ENCODE peak calls at places on chromosomes 12 and 14, in ten cellular contexts. X is Peyer's patch; L is psoas muscle; K is CD4-positive, CD25-positive, alpha-beta regulatory T cell; N is hepatocyte; T is upper lobe of right lung; W is trophoblast cell; O is PC-3; V is PC-9; G is HepG2. Q is an unnamed sample.

GRCh38 chr14:45073480-45073879 is 10.4 kb upstream of the PRPF39 start:
- DNase-seq in V (no peak), G (no peak), K (no peak), N (no peak), T (no peak), L (no peak), X (no peak), O (no peak), W (no peak), Q (no peak)

GRCh38 chr12:6840428-6841138 is at the start of gene GNB3:
- DNase-seq in G (no peak), T (no peak), V (no peak), X (no peak), N (no peak), W (no peak), L (peak; percentile 33), O (no peak), K (no peak), Q (no peak)

GRCh38 chr12:26832817-26833691 is at the start of gene ITPR2:
- DNase-seq in L (peak; percentile 96), K (peak; percentile 89), N (peak; percentile 97), W (peak; percentile 97), O (peak; percentile 97), X (peak; percentile 96), G (peak; percentile 88), V (peak; percentile 80), T (peak; percentile 98), Q (peak; percentile 73)

GRCh38 chr12:40215977-40216376 is 8.8 kb upstream of the LRRK2 start:
- DNase-seq in N (no peak), T (no peak), L (no peak), V (no peak), G (no peak), X (no peak), W (no peak), O (peak; percentile 35), K (no peak), Q (peak; percentile 48)

GRCh38 chr12:31591308-31591901 is 469 bp upstream of the DENND5B start:
- DNase-seq in G (no peak), K (no peak), N (peak; percentile 57), V (no peak), O (peak; percentile 3), W (peak; percentile 28), L (no peak), T (no peak), X (peak; percentile 77), Q (no peak)

GRCh38 chr12:98744692-98745091 is 99.6 kb downstream of the APAF1 start:
- DNase-seq in O (no peak), L (no peak), T (no peak), G (no peak), V (no peak), K (peak; percentile 32), X (peak; percentile 18), N (no peak), W (no peak), Q (no peak)

GRCh38 chr12:92363295-92364146 is 217.9 kb upstream of the BTG1 start:
- DNase-seq in N (peak; percentile 15), X (peak; percentile 78), W (peak; percentile 21), T (no peak), L (no peak), O (no peak), K (peak; percentile 40), G (no peak), V (no peak), Q (no peak)

GRCh38 chr12:123097521-123098084 is 53.3 kb downstream of the PITPNM2 start:
- DNase-seq in V (no peak), G (no peak), L (peak; percentile 92), T (no peak), W (no peak), N (no peak), K (no peak), O (no peak), X (no peak), Q (no peak)

GRCh38 chr14:21041676-21042433 is at the start of gene RNASE7:
- DNase-seq in N (no peak), G (no peak), X (no peak), V (no peak), O (no peak), W (peak; percentile 43), T (no peak), K (no peak), L (peak; percentile 83), Q (peak; percentile 97)

GRCh38 chr14:23296012-23296777 is 6.5 kb downstream of the PPP1R3E start:
- DNase-seq in L (no peak), W (no peak), N (no peak), O (no peak), G (no peak), T (no peak), X (no peak), V (no peak), K (no peak), Q (no peak)

GRCh38 chr14:23299558-23299957 is 3.1 kb downstream of the PPP1R3E start:
- DNase-seq in T (no peak), X (no peak), V (peak; percentile 52), G (peak; percentile 87), O (peak; percentile 36), W (peak; percentile 29), K (no peak), N (peak; percentile 68), L (no peak), Q (no peak)

GRCh38 chr14:23299186-23299521 is 3.5 kb downstream of the PPP1R3E start:
- DNase-seq in G (no peak), K (no peak), V (no peak), N (no peak), X (no peak), T (no peak), L (no peak), O (no peak), W (no peak), Q (peak; percentile 38)

GRCh38 chr14:23297096-23297495 is 5.6 kb downstream of the PPP1R3E start:
- DNase-seq in T (no peak), X (no peak), L (no peak), V (no peak), K (no peak), O (no peak), G (no peak), N (no peak), W (no peak), Q (no peak)

GRCh38 chr14:23297878-23298277 is 4.8 kb downstream of the PPP1R3E start:
- DNase-seq in W (no peak), K (no peak), O (no peak), V (no peak), T (no peak), G (no peak), L (no peak), N (no peak), X (no peak), Q (no peak)
- H3K27me3 ChIP-seq in W (no peaks in the 10 kb centered on the region), K (no peaks in the 10 kb centered on the region), O (no peaks in the 10 kb centered on the region), V (no peaks in the 10 kb centered on the region), T (no peaks in the 10 kb centered on the region), G (no peaks in the 10 kb centered on the region), L (no peaks in the 10 kb centered on the region), N (peaks cover 3% of the 10 kb centered on the region), X (no peaks in the 10 kb centered on the region), Q (no peaks in the 10 kb centered on the region)

GRCh38 chr14:61386173-61386772 is 64.9 kb downstream of the PRKCH start:
- DNase-seq in G (no peak), K (no peak), V (no peak), L (no peak), N (no peak), T (no peak), X (no peak), O (no peak), W (no peak), Q (no peak)

GRCh38 chr14:61388173-61388975 is 67.0 kb downstream of the PRKCH start:
- DNase-seq in V (peak; percentile 98), T (no peak), G (no peak), N (no peak), W (peak; percentile 96), K (peak; percentile 70), O (peak; percentile 90), L (no peak), X (no peak), Q (peak; percentile 97)

GRCh38 chr14:61385002-61385685 is 63.8 kb downstream of the PRKCH start:
- DNase-seq in N (no peak), O (no peak), G (no peak), W (peak; percentile 29), X (peak; percentile 39), V (no peak), T (no peak), L (no peak), K (peak; percentile 74), Q (peak; percentile 30)

GRCh38 chr14:61388976-61389576 is 67.7 kb downstream of the PRKCH start:
- DNase-seq in G (no peak), W (peak; percentile 94), T (no peak), N (no peak), L (no peak), O (peak; percentile 63), X (no peak), K (no peak), V (peak; percentile 69), Q (peak; percentile 71)

DNA sequence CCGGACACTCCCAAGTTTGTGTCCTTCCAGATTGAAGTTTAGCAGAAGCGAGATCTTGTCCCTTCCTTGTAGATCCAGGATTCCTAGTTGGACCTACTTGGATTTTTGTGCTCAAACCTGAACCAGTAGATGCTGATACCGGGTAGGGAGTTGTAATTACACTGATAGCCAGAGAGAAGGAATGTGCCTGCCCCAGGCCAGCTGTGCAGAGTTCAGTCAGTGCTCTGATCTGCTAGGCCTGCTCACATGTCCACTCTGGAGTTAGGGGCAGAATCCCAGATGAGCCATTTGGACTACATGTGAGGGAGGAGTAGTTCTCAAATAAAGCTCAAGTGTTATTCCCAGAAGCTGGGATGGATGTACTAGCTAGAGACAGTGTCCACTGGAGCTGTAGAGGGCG is 65.7 kb downstream of the PRKCH start:
- DNase-seq in L (no peak), N (no peak), K (no peak), V (peak; percentile 47), X (no peak), W (peak; percentile 88), T (no peak), G (no peak), O (no peak), Q (no peak)
- H3K4me1 ChIP-seq in L (peaks cover 42% of the 10 kb centered on the region), N (peaks cover 6% of the 10 kb centered on the region), K (peaks cover 98% of the 10 kb centered on the region), V (peaks cover 81% of the 10 kb centered on the region), X (no peaks in the 10 kb centered on the region), W (peaks cover 44% of the 10 kb centered on the region), T (peaks cover 59% of the 10 kb centered on the region), G (no peaks in the 10 kb centered on the region), O (peaks cover 28% of the 10 kb centered on the region), Q (peaks cover 15% of the 10 kb centered on the region)

DNA sequence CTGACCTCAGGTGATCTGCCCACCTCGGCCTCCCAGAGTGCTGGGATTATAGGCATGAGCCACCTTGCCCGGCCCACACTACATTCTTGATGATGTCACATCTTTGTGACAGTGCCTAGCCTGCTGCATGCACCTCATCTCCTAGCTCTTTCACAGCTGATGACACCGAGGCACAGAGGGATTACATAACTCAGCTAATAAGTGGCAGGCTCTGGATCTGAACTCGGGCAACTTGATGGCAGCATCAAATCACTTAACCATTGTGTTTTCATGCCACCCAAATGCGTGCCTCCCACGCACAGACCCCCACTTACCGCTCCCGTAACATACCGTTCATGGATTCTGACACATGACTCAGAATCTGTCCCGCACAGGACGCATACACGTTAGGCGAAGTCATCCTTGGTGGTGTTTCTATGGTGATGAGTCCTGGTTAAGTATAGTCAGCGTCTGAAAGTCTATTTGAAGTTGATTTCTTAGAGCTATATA is 7.4 kb downstream of the TMEM120B start:
- DNase-seq in X (no peak), L (no peak), K (no peak), N (peak; percentile 40), W (peak; percentile 65), V (no peak), O (peak; percentile 53), T (no peak), G (no peak), Q (peak; percentile 57)
- H3K27ac ChIP-seq in X (no peak overlapping the region), L (peak overlapping the region; percentile 94), K (no peak overlapping the region), N (no peak overlapping the region), W (no peak overlapping the region), V (no peak overlapping the region), O (no peak overlapping the region), T (no peak overlapping the region), G (no peak overlapping the region), Q (no peak overlapping the region)

GRCh38 chr12:5434647-5434968 is 2.7 kb downstream of the NTF3 start:
- DNase-seq in K (no peak), N (no peak), V (no peak), O (no peak), T (no peak), X (no peak), G (no peak), W (no peak), L (no peak), Q (no peak)
- H3K27me3 ChIP-seq in K (peaks cover 15% of the 10 kb centered on the region), N (peaks cover 30% of the 10 kb centered on the region), V (peaks cover 23% of the 10 kb centered on the region), O (no peaks in the 10 kb centered on the region), T (peaks cover 65% of the 10 kb centered on the region), X (no peaks in the 10 kb centered on the region), G (peaks cover 6% of the 10 kb centered on the region), W (peaks cover 16% of the 10 kb centered on the region), L (peaks cover 6% of the 10 kb centered on the region), Q (peaks cover 97% of the 10 kb centered on the region)

Q was measured in foreskin keratinocyte.